ENCODE peak calls at places on chromosomes 6 and 20, in six cellular contexts. One of them, this sample, is unnamed.

GRCh38 chr6:64294034-64294433 is 658.4 kb downstream of the PHF3 start:
- DNase-seq in MM.1S: no peak
- DNase-seq in left ventricle myocardium inferior: no peak
- DNase-seq in AG10803: no peak
- DNase-seq in SK-N-SH: no peak
- DNase-seq in Panc1: no peak
- DNase-seq in this sample: no peak

GRCh38 chr6:8579372-8579771 is 144.0 kb upstream of the SLC35B3 start:
- DNase-seq in MM.1S: no peak
- DNase-seq in left ventricle myocardium inferior: no peak
- DNase-seq in AG10803: no peak
- DNase-seq in SK-N-SH: no peak
- DNase-seq in Panc1: no peak
- DNase-seq in this sample: no peak

GRCh38 chr6:93731306-93731705 is 311.9 kb upstream of the EPHA7 start:
- DNase-seq in MM.1S: no peak
- DNase-seq in left ventricle myocardium inferior: no peak
- DNase-seq in AG10803: no peak
- DNase-seq in SK-N-SH: no peak
- DNase-seq in Panc1: no peak
- DNase-seq in this sample: no peak

GRCh38 chr6:46893648-46894047 is 28.1 kb downstream of the ADGRF5 start:
- DNase-seq in MM.1S: no peak
- DNase-seq in left ventricle myocardium inferior: no peak
- DNase-seq in AG10803: no peak
- DNase-seq in SK-N-SH: no peak
- DNase-seq in Panc1: no peak
- DNase-seq in this sample: no peak

GRCh38 chr6:99143108-99143828 is 195.5 kb upstream of the FBXL4 start:
- DNase-seq in MM.1S: no peak
- DNase-seq in left ventricle myocardium inferior: no peak
- DNase-seq in AG10803: no peak
- DNase-seq in SK-N-SH: no peak
- DNase-seq in Panc1: no peak
- DNase-seq in this sample: no peak

GRCh38 chr6:43938178-43939101 is 168.4 kb downstream of the VEGFA start:
- DNase-seq in MM.1S: no peak
- DNase-seq in left ventricle myocardium inferior: peak
- DNase-seq in AG10803: no peak
- DNase-seq in SK-N-SH: peak
- DNase-seq in Panc1: no peak
- DNase-seq in this sample: no peak

GRCh38 chr6:24274441-24275083 is 83.3 kb downstream of the DCDC2 start:
- DNase-seq in MM.1S: peak
- DNase-seq in left ventricle myocardium inferior: no peak
- DNase-seq in AG10803: peak
- DNase-seq in SK-N-SH: peak
- DNase-seq in Panc1: no peak
- DNase-seq in this sample: no peak

GRCh38 chr6:6395581-6396197 is 75.2 kb upstream of the F13A1 start:
- DNase-seq in MM.1S: no peak
- DNase-seq in left ventricle myocardium inferior: no peak
- DNase-seq in AG10803: no peak
- DNase-seq in SK-N-SH: no peak
- DNase-seq in Panc1: no peak
- DNase-seq in this sample: no peak

GRCh38 chr6:109073344-109074235 is 21.1 kb downstream of the SESN1 start:
- DNase-seq in MM.1S: peak
- DNase-seq in left ventricle myocardium inferior: no peak
- DNase-seq in AG10803: peak
- DNase-seq in SK-N-SH: peak
- DNase-seq in Panc1: peak
- DNase-seq in this sample: peak

GRCh38 chr6:116446399-116446798 is 14.8 kb upstream of the CALHM6 start:
- DNase-seq in MM.1S: peak
- DNase-seq in left ventricle myocardium inferior: no peak
- DNase-seq in AG10803: peak
- DNase-seq in SK-N-SH: no peak
- DNase-seq in Panc1: no peak
- DNase-seq in this sample: no peak

GRCh38 chr6:63351995-63352586 is 32.3 kb upstream of the LGSN start:
- DNase-seq in MM.1S: peak
- DNase-seq in left ventricle myocardium inferior: no peak
- DNase-seq in AG10803: peak
- DNase-seq in SK-N-SH: no peak
- DNase-seq in Panc1: peak
- DNase-seq in this sample: peak

GRCh38 chr20:63538204-63539091 is 1.3 kb upstream of the PTK6 start:
- DNase-seq in MM.1S: no peak
- DNase-seq in left ventricle myocardium inferior: no peak
- DNase-seq in AG10803: peak
- DNase-seq in SK-N-SH: no peak
- DNase-seq in Panc1: no peak
- DNase-seq in this sample: no peak

GRCh38 chr6:64439274-64439673 is 803.7 kb downstream of the PHF3 start:
- DNase-seq in MM.1S: no peak
- DNase-seq in left ventricle myocardium inferior: no peak
- DNase-seq in AG10803: no peak
- DNase-seq in SK-N-SH: no peak
- DNase-seq in Panc1: no peak
- DNase-seq in this sample: no peak

GRCh38 chr6:116012471-116012949 is 48.2 kb downstream of the FRK start:
- DNase-seq in MM.1S: no peak
- DNase-seq in left ventricle myocardium inferior: no peak
- DNase-seq in AG10803: no peak
- DNase-seq in SK-N-SH: no peak
- DNase-seq in Panc1: no peak
- DNase-seq in this sample: peak

GRCh38 chr6:47144306-47144705 is 102.2 kb upstream of the ADGRF1 start:
- DNase-seq in MM.1S: no peak
- DNase-seq in left ventricle myocardium inferior: no peak
- DNase-seq in AG10803: peak
- DNase-seq in SK-N-SH: no peak
- DNase-seq in Panc1: no peak
- DNase-seq in this sample: peak

GRCh38 chr20:44019638-44020335 is 105.1 kb downstream of the TOX2 start:
- DNase-seq in MM.1S: peak
- DNase-seq in left ventricle myocardium inferior: no peak
- DNase-seq in AG10803: peak
- DNase-seq in SK-N-SH: no peak
- DNase-seq in Panc1: no peak
- DNase-seq in this sample: peak

GRCh38 chr6:132512638-132513632 is at the start of gene STX7:
- DNase-seq in MM.1S: peak
- DNase-seq in left ventricle myocardium inferior: peak
- DNase-seq in AG10803: peak
- DNase-seq in SK-N-SH: peak
- DNase-seq in Panc1: peak
- DNase-seq in this sample: peak

GRCh38 chr6:132512342-132512637 is 626 bp downstream of the STX7 start:
- DNase-seq in MM.1S: no peak
- DNase-seq in left ventricle myocardium inferior: no peak
- DNase-seq in AG10803: no peak
- DNase-seq in SK-N-SH: no peak
- DNase-seq in Panc1: no peak
- DNase-seq in this sample: no peak

GRCh38 chr6:132513821-132514545 is 1.1 kb upstream of the STX7 start:
- DNase-seq in MM.1S: peak
- DNase-seq in left ventricle myocardium inferior: no peak
- DNase-seq in AG10803: no peak
- DNase-seq in SK-N-SH: no peak
- DNase-seq in Panc1: no peak
- DNase-seq in this sample: no peak

GRCh38 chr6:132511159-132511835 is 1.6 kb downstream of the STX7 start:
- DNase-seq in MM.1S: no peak
- DNase-seq in left ventricle myocardium inferior: no peak
- DNase-seq in AG10803: no peak
- DNase-seq in SK-N-SH: no peak
- DNase-seq in Panc1: no peak
- DNase-seq in this sample: peak

DNA sequence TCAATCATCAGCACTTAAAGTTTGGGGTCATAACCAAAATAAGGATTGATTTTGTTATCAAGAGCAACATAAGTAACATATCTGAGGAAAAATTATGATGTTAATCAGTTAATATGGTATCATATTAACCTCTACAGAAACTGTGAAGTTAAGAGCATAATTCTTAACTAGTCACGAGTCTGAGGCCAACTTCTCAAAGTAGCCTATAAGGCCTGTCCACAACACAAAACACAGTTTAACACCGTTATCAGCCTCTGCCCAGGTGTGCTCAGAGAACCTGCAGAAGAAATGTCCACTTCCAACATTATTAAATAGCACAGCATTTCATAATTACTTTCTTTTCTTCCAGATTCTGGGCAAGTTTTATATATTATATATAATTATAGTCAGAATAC is 1.1 kb downstream of the STX7 start:
- DNase-seq in MM.1S: no peak
- DNase-seq in left ventricle myocardium inferior: no peak
- DNase-seq in AG10803: no peak
- DNase-seq in SK-N-SH: no peak
- DNase-seq in Panc1: no peak
- DNase-seq in this sample: no peak
- H3K4me3 ChIP-seq in MM.1S: peak
- H3K4me3 ChIP-seq in left ventricle myocardium inferior: peak
- H3K4me3 ChIP-seq in AG10803: peak
- H3K4me3 ChIP-seq in SK-N-SH: peak
- H3K4me3 ChIP-seq in Panc1: peak
- H3K4me3 ChIP-seq in this sample: peak

GRCh38 chr6:142408409-142408808 is 106.6 kb downstream of the ADGRG6 start:
- DNase-seq in MM.1S: no peak
- DNase-seq in left ventricle myocardium inferior: no peak
- DNase-seq in AG10803: peak
- DNase-seq in SK-N-SH: no peak
- DNase-seq in Panc1: no peak
- DNase-seq in this sample: no peak
- TF ChIP-seq CTCF in MM.1S: no peak
- TF ChIP-seq CTCF in left ventricle myocardium inferior: no peak
- TF ChIP-seq CTCF in AG10803: peak
- TF ChIP-seq CTCF in SK-N-SH: peak
- TF ChIP-seq CTCF in Panc1: no peak
- TF ChIP-seq CTCF in this sample: no peak

GRCh38 chr20:3980260-3981131 is 34.9 kb downstream of the RNF24 start:
- DNase-seq in MM.1S: peak
- DNase-seq in left ventricle myocardium inferior: peak
- DNase-seq in AG10803: peak
- DNase-seq in SK-N-SH: peak
- DNase-seq in Panc1: peak
- DNase-seq in this sample: peak
- H3K4me3 ChIP-seq in MM.1S: peak
- H3K4me3 ChIP-seq in left ventricle myocardium inferior: peak
- H3K4me3 ChIP-seq in AG10803: peak
- H3K4me3 ChIP-seq in SK-N-SH: peak
- H3K4me3 ChIP-seq in Panc1: peak
- H3K4me3 ChIP-seq in this sample: peak

GRCh38 chr20:1360094-1360493 is 31.2 kb upstream of the SDCBP2 start:
- DNase-seq in MM.1S: no peak
- DNase-seq in left ventricle myocardium inferior: no peak
- DNase-seq in AG10803: no peak
- DNase-seq in SK-N-SH: no peak
- DNase-seq in Panc1: no peak
- DNase-seq in this sample: no peak
- TF ChIP-seq CTCF in MM.1S: peak
- TF ChIP-seq CTCF in left ventricle myocardium inferior: no peak
- TF ChIP-seq CTCF in AG10803: no peak
- TF ChIP-seq CTCF in SK-N-SH: no peak
- TF ChIP-seq CTCF in Panc1: peak
- TF ChIP-seq CTCF in this sample: no peak

GRCh38 chr6:14984454-14984853 is 261.4 kb upstream of the JARID2 start:
- DNase-seq in MM.1S: no peak
- DNase-seq in left ventricle myocardium inferior: peak
- DNase-seq in AG10803: no peak
- DNase-seq in SK-N-SH: no peak
- DNase-seq in Panc1: no peak
- DNase-seq in this sample: peak
- H3K4me3 ChIP-seq in MM.1S: no peak
- H3K4me3 ChIP-seq in left ventricle myocardium inferior: no peak
- H3K4me3 ChIP-seq in AG10803: no peak
- H3K4me3 ChIP-seq in SK-N-SH: no peak
- H3K4me3 ChIP-seq in Panc1: no peak
- H3K4me3 ChIP-seq in this sample: no peak

GRCh38 chr20:11716239-11716944 is 201.3 kb upstream of the BTBD3 start:
- DNase-seq in MM.1S: no peak
- DNase-seq in left ventricle myocardium inferior: no peak
- DNase-seq in AG10803: peak
- DNase-seq in SK-N-SH: peak
- DNase-seq in Panc1: no peak
- DNase-seq in this sample: peak
- TF ChIP-seq CTCF in MM.1S: peak
- TF ChIP-seq CTCF in left ventricle myocardium inferior: no peak
- TF ChIP-seq CTCF in AG10803: peak
- TF ChIP-seq CTCF in SK-N-SH: peak
- TF ChIP-seq CTCF in Panc1: peak
- TF ChIP-seq CTCF in this sample: peak

GRCh38 chr20:14925286-14925685 is 587.9 kb upstream of the FLRT3 start:
- DNase-seq in MM.1S: no peak
- DNase-seq in left ventricle myocardium inferior: no peak
- DNase-seq in AG10803: peak
- DNase-seq in SK-N-SH: no peak
- DNase-seq in Panc1: no peak
- DNase-seq in this sample: peak

GRCh38 chr20:14935285-14935684 is 597.9 kb upstream of the FLRT3 start:
- DNase-seq in MM.1S: no peak
- DNase-seq in left ventricle myocardium inferior: no peak
- DNase-seq in AG10803: no peak
- DNase-seq in SK-N-SH: no peak
- DNase-seq in Panc1: no peak
- DNase-seq in this sample: no peak

GRCh38 chr20:14924433-14924832 is 587.0 kb upstream of the FLRT3 start:
- DNase-seq in MM.1S: no peak
- DNase-seq in left ventricle myocardium inferior: no peak
- DNase-seq in AG10803: no peak
- DNase-seq in SK-N-SH: no peak
- DNase-seq in Panc1: no peak
- DNase-seq in this sample: no peak

GRCh38 chr20:14928083-14928482 is 590.7 kb upstream of the FLRT3 start:
- DNase-seq in MM.1S: no peak
- DNase-seq in left ventricle myocardium inferior: no peak
- DNase-seq in AG10803: no peak
- DNase-seq in SK-N-SH: no peak
- DNase-seq in Panc1: no peak
- DNase-seq in this sample: no peak

GRCh38 chr20:14929388-14929787 is 592.0 kb upstream of the FLRT3 start:
- DNase-seq in MM.1S: no peak
- DNase-seq in left ventricle myocardium inferior: no peak
- DNase-seq in AG10803: no peak
- DNase-seq in SK-N-SH: no peak
- DNase-seq in Panc1: no peak
- DNase-seq in this sample: no peak
- H3K4me3 ChIP-seq in MM.1S: no peak
- H3K4me3 ChIP-seq in left ventricle myocardium inferior: no peak
- H3K4me3 ChIP-seq in AG10803: no peak
- H3K4me3 ChIP-seq in SK-N-SH: no peak
- H3K4me3 ChIP-seq in Panc1: no peak
- H3K4me3 ChIP-seq in this sample: no peak

This sample was measured in foreskin fibroblast.